ENCODE peak calls at places on chromosomes 6 and 20, in nine cellular contexts. T, B, Q, R, N, O, X, P and K are unnamed samples.
A peak's percentile ranks its signal among the peaks of the same experiment; 100 is the strongest.

GRCh38 chr20:5549200-5549599 is 201.0 kb upstream of the SHLD1 start:
- DNase-seq in T (no peak), B (no peak), Q (no peak), R (no peak), N (no peak), O (peak; percentile 14), X (no peak), P (no peak), K (no peak)

GRCh38 chr6:159716247-159717086 is 10.8 kb upstream of the WTAP start:
- DNase-seq in T (peak; percentile 31), B (peak; percentile 96), Q (peak; percentile 21), R (no peak), N (peak; percentile 74), O (peak; percentile 97), X (peak; percentile 61), P (no peak), K (no peak)

GRCh38 chr20:44071526-44072111 is 115.4 kb downstream of the JPH2 start:
- DNase-seq in T (no peak), B (no peak), Q (no peak), R (no peak), N (peak; percentile 5), O (no peak), X (no peak), P (no peak), K (no peak)

GRCh38 chr6:113876654-113877053 is 19.5 kb downstream of the MARCKS start:
- DNase-seq in T (no peak), B (no peak), Q (no peak), R (no peak), N (no peak), O (no peak), X (no peak), P (no peak), K (no peak)

GRCh38 chr6:157211603-157212455 is 111.5 kb downstream of the TMEM242 start:
- DNase-seq in T (no peak), B (no peak), Q (no peak), R (no peak), N (no peak), O (no peak), X (no peak), P (no peak), K (no peak)

GRCh38 chr6:170256641-170257040 is 34.2 kb downstream of the DLL1 start:
- DNase-seq in T (no peak), B (no peak), Q (no peak), R (no peak), N (no peak), O (no peak), X (no peak), P (no peak), K (no peak)

GRCh38 chr20:45347936-45348809 is at the start of gene SDC4:
- DNase-seq in T (peak; percentile 59), B (peak; percentile 84), Q (peak; percentile 61), R (no peak), N (peak; percentile 53), O (peak; percentile 69), X (peak; percentile 71), P (no peak), K (peak; percentile 69)

GRCh38 chr6:129708496-129709216 is 1.3 kb downstream of the ARHGAP18 start:
- DNase-seq in T (no peak), B (no peak), Q (no peak), R (no peak), N (no peak), O (no peak), X (no peak), P (no peak), K (no peak)

GRCh38 chr6:41408576-41408975 is 73.2 kb downstream of the NCR2 start:
- DNase-seq in T (no peak), B (no peak), Q (no peak), R (no peak), N (no peak), O (no peak), X (no peak), P (no peak), K (no peak)

GRCh38 chr20:57306747-57307146 is 22.9 kb upstream of the SPO11 start:
- DNase-seq in T (no peak), B (no peak), Q (no peak), R (no peak), N (no peak), O (no peak), X (no peak), P (no peak), K (no peak)

GRCh38 chr6:108904731-108905130 is 56.5 kb downstream of the ARMC2 start:
- DNase-seq in T (no peak), B (no peak), Q (no peak), R (no peak), N (no peak), O (no peak), X (no peak), P (no peak), K (no peak)

GRCh38 chr6:111657146-111657545 is 51.5 kb upstream of the TRAF3IP2 start:
- DNase-seq in T (no peak), B (peak; percentile 54), Q (no peak), R (no peak), N (no peak), O (peak; percentile 53), X (peak; percentile 75), P (no peak), K (no peak)

GRCh38 chr6:167665698-167666380 is 160.9 kb upstream of the AFDN start:
- DNase-seq in T (no peak), B (no peak), Q (no peak), R (no peak), N (no peak), O (no peak), X (no peak), P (no peak), K (no peak)

GRCh38 chr6:15254074-15254975 is 8.5 kb downstream of the JARID2 start:
- DNase-seq in T (no peak), B (no peak), Q (no peak), R (no peak), N (no peak), O (peak; percentile 48), X (peak; percentile 61), P (no peak), K (peak; percentile 58)

GRCh38 chr6:169843110-169843509 is 91.7 kb downstream of the ERMARD start:
- DNase-seq in T (no peak), B (no peak), Q (no peak), R (no peak), N (peak; percentile 5), O (no peak), X (no peak), P (no peak), K (no peak)

GRCh38 chr20:59055302-59055701 is 12.7 kb upstream of the PRELID3B start:
- DNase-seq in T (no peak), B (no peak), Q (peak; percentile 25), R (no peak), N (no peak), O (peak; percentile 34), X (peak; percentile 74), P (no peak), K (no peak)

GRCh38 chr20:2578430-2579192 is 42.2 kb downstream of the TMC2 start:
- DNase-seq in T (no peak), B (no peak), Q (no peak), R (no peak), N (no peak), O (no peak), X (no peak), P (no peak), K (peak; percentile 32)

DNA sequence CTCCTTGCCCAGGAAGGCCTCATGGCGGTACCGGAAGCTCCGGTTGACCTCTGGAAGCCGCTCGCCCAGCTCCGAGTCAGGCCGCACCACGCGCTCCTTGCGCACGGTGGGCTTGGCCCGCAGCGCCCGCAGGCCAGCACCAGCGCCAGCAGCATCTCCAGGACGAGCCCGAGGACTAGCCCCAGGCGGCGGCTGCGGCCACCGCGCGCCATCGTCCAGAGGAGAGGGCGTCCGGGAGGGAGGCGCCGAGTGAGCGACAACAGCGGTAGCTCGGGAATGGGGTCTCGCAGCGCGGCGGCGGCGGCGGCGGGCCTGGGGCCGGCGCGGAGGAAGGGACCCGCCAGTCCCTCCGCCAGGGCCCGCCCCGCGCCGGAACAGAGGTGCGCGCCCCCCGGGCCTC is 27.6 kb upstream of the CGA start:
- DNase-seq in T (no peak), B (no peak), Q (no peak), R (no peak), N (no peak), O (peak; percentile 2), X (no peak), P (no peak), K (no peak)
- H3K4me3 ChIP-seq in T (no peak overlapping the region), B (no peak overlapping the region), Q (peak overlapping the region; percentile 29), R (no peak overlapping the region), N (no peak overlapping the region), O (no peak overlapping the region), X (no peak overlapping the region), P (no peak overlapping the region), K (no peak overlapping the region)

GRCh38 chr6:33010356-33010755 is 965 bp upstream of the HLA-DOA start:
- DNase-seq in T (no peak), B (no peak), Q (no peak), R (no peak), N (no peak), O (no peak), X (no peak), P (no peak), K (no peak)
- H3K27me3 ChIP-seq in T (no peaks in the 10 kb centered on the region), B (peaks cover 7% of the 10 kb centered on the region), Q (peaks cover 8% of the 10 kb centered on the region), R (peaks cover 36% of the 10 kb centered on the region), N (peaks cover 50% of the 10 kb centered on the region), O (no peaks in the 10 kb centered on the region), X (peaks cover 79% of the 10 kb centered on the region), P (no peaks in the 10 kb centered on the region), K (peaks cover 34% of the 10 kb centered on the region)

DNA sequence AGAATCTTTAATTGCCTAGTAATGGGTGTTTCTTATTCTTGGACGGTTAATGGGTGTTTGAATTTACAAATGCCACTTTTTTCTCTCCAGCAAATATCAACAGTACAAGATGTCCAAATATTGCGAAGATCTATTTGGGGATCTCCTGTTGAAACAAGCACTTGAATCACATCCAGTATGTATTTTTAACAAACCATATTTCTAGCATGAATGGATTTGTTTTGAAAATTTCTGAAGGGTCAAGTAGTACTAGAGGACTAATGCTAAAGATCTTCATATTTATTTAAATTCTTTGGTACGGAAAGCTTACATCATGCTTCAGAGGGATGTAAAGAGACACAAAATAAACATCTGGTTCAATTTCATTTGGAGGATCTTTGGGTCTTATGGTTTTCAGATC is 123.9 kb upstream of the LAMP5 start:
- DNase-seq in T (no peak), B (no peak), Q (no peak), R (no peak), N (no peak), O (no peak), X (no peak), P (no peak), K (no peak)
- H3K4me1 ChIP-seq in T (no peaks in the 10 kb centered on the region), B (no peaks in the 10 kb centered on the region), Q (peaks cover 2% of the 10 kb centered on the region), R (no peaks in the 10 kb centered on the region), N (peaks cover 5% of the 10 kb centered on the region), O (peaks cover 3% of the 10 kb centered on the region), X (no peaks in the 10 kb centered on the region), P (peaks cover 42% of the 10 kb centered on the region), K (no peaks in the 10 kb centered on the region)

DNA sequence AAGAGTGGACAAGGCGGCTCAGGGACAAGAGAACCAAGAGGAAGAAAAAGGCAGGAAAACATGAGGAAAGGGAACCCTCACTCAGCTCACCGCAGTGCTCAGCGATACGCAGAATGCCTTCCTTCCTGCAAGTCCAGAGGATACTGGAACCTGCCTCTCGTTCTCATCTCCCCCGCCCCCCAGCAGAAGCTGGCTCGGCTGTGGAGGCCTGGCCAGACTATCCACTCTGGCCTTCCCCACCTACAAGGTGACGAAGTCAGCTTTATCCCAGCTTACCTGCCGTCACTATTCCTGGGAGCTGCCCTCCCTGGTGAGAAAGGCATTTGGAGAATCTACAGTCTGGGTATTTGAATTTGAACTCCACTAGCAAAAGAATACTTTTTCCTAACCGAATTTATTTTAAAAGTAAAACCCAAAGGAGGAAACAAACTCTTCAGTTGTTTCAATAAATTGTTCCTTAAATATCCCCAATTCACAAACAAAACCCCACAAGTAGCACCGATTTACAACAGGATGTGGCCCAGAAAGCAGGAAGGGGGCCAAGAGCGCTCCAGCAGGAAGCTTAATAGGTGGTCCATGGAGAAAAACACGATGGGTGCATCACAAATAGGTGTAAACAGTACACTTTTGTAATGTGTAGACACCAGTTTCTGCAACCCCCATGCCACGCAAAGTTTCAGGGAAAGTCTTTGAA is 2.1 kb upstream of the DIDO1 start:
- DNase-seq in T (no peak), B (no peak), Q (no peak), R (no peak), N (no peak), O (no peak), X (no peak), P (no peak), K (no peak)
- H3K4me3 ChIP-seq in T (peak overlapping the region; percentile 58), B (peak overlapping the region; percentile 48), Q (peak overlapping the region; percentile 71), R (peak overlapping the region; percentile 55), N (peak overlapping the region; percentile 50), O (peak overlapping the region; percentile 21), X (peak overlapping the region; percentile 46), P (peak overlapping the region; percentile 56), K (no peak overlapping the region)